ENCODE peak calls at places on chromosomes 16 and 17, in nine cellular contexts. E is progenitor cell of endocrine pancreas, Z is GM23338, M is mesothelial cell of epicardium, V is neural progenitor cell, X is stomach, A is HFFc6, I is SK-N-SH, H is tibial artery. T is an unnamed sample.

GRCh38 chr17:82213251-82214011 is 789 bp upstream of the CCDC57 start:
- DNase-seq in E (no peak), Z (peak; percentile 66), M (no peak), V (peak; percentile 66), X (no peak), A (peak; percentile 80), I (peak; percentile 97), H (no peak), T (peak; percentile 92)

GRCh38 chr16:65950211-65950610 is 416.3 kb upstream of the CDH5 start:
- DNase-seq in E (no peak), Z (no peak), M (no peak), V (no peak), X (no peak), A (no peak), I (no peak), H (no peak), T (peak; percentile 14)

GRCh38 chr17:19703776-19704371 is 12.5 kb downstream of the SLC47A2 start:
- DNase-seq in E (no peak), Z (peak; percentile 42), M (no peak), V (peak; percentile 45), X (peak; percentile 51), A (no peak), I (peak; percentile 72), H (no peak), T (no peak)

GRCh38 chr17:42675984-42676423 is 790 bp downstream of the PLEKHH3 start:
- DNase-seq in E (no peak), Z (peak; percentile 48), M (peak; percentile 77), V (no peak), X (peak; percentile 82), A (peak; percentile 56), I (peak; percentile 71), H (peak; percentile 50), T (peak; percentile 31)

GRCh38 chr16:84618428-84619102 is 687 bp upstream of the COTL1 start:
- DNase-seq in E (no peak), Z (peak; percentile 91), M (no peak), V (peak; percentile 78), X (no peak), A (peak; percentile 98), I (peak; percentile 63), H (no peak), T (peak; percentile 98)

GRCh38 chr16:8561496-8561895 is 28.8 kb downstream of the TMEM114 start:
- DNase-seq in E (no peak), Z (no peak), M (no peak), V (no peak), X (no peak), A (no peak), I (no peak), H (no peak), T (no peak)

GRCh38 chr16:58732545-58733247 is 1.4 kb downstream of the GOT2 start:
- DNase-seq in E (no peak), Z (peak; percentile 11), M (no peak), V (no peak), X (no peak), A (peak; percentile 14), I (no peak), H (no peak), T (peak; percentile 80)

GRCh38 chr16:29644338-29644857 is 18.6 kb upstream of the SPN start:
- DNase-seq in E (no peak), Z (no peak), M (no peak), V (no peak), X (no peak), A (no peak), I (no peak), H (no peak), T (no peak)

GRCh38 chr16:68948230-68948910 is 105.0 kb downstream of the TANGO6 start:
- DNase-seq in E (no peak), Z (no peak), M (no peak), V (no peak), X (no peak), A (no peak), I (no peak), H (no peak), T (peak; percentile 55)

GRCh38 chr16:56357291-56357764 is 68.0 kb downstream of the AMFR start:
- DNase-seq in E (no peak), Z (peak; percentile 8), M (peak; percentile 31), V (peak; percentile 29), X (peak; percentile 24), A (peak; percentile 53), I (peak; percentile 23), H (no peak), T (peak; percentile 42)

GRCh38 chr16:3713587-3714242 is 3.6 kb downstream of the TRAP1 start:
- DNase-seq in E (no peak), Z (no peak), M (no peak), V (no peak), X (no peak), A (no peak), I (no peak), H (no peak), T (no peak)

GRCh38 chr17:29959658-29960337 is 18.4 kb downstream of the EFCAB5 start:
- DNase-seq in E (no peak), Z (no peak), M (no peak), V (no peak), X (no peak), A (no peak), I (no peak), H (no peak), T (peak; percentile 25)

GRCh38 chr16:67397812-67398545 is 4.7 kb upstream of the TPPP3 start:
- DNase-seq in E (no peak), Z (no peak), M (no peak), V (no peak), X (no peak), A (no peak), I (no peak), H (no peak), T (no peak)
- TF ChIP-seq CTCF in E (no peak), Z (no peak), M (no peak), V (no peak), X (no peak), A (no peak), I (no peak), H (no peak), T (no peak)

GRCh38 chr17:34822007-34822737 is 139.1 kb downstream of the CCT6B start:
- DNase-seq in E (no peak), Z (no peak), M (no peak), V (no peak), X (no peak), A (no peak), I (peak; percentile 33), H (no peak), T (no peak)

GRCh38 chr17:34820166-34820920 is 140.9 kb downstream of the CCT6B start:
- DNase-seq in E (no peak), Z (peak; percentile 20), M (no peak), V (peak; percentile 37), X (no peak), A (no peak), I (no peak), H (no peak), T (no peak)

GRCh38 chr17:34825102-34825501 is 136.2 kb downstream of the CCT6B start:
- DNase-seq in E (no peak), Z (no peak), M (no peak), V (no peak), X (no peak), A (no peak), I (no peak), H (no peak), T (no peak)

GRCh38 chr17:34820922-34821321 is 140.3 kb downstream of the CCT6B start:
- DNase-seq in E (no peak), Z (no peak), M (no peak), V (no peak), X (no peak), A (no peak), I (peak; percentile 39), H (no peak), T (no peak)

DNA sequence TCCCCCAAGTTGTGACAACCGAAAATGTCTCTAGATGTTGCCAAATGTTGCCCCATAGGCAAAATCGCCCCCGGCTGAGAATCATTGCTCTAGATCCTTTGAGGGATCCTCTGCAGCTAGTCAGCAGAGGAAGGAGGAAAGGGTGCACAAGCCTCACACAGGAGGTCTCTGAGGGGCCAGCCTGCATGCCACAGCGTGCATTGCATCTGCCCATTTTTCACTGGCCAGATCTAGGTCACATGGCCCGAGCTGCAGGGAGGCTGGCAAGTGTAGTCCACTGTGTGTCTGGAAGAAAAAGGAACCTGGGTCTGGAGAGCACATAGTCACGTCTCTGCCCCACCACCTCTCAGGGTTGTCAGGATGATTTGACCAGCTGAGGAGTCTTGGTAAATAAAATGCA is 138.2 kb downstream of the CCT6B start:
- DNase-seq in E (no peak), Z (no peak), M (no peak), V (no peak), X (no peak), A (no peak), I (no peak), H (no peak), T (no peak)
- TF ChIP-seq CTCF in E (no peak), Z (no peak), M (no peak), V (no peak), X (no peak), A (no peak), I (no peak), H (no peak), T (no peak)

GRCh38 chr16:1055557-1055924 is 17.0 kb upstream of the SSTR5 start:
- DNase-seq in E (no peak), Z (no peak), M (no peak), V (no peak), X (no peak), A (no peak), I (no peak), H (no peak), T (no peak)

GRCh38 chr16:1058216-1058615 is 14.3 kb upstream of the SSTR5 start:
- DNase-seq in E (no peak), Z (no peak), M (no peak), V (no peak), X (no peak), A (no peak), I (no peak), H (no peak), T (no peak)

GRCh38 chr16:1056196-1056595 is 16.4 kb upstream of the SSTR5 start:
- DNase-seq in E (no peak), Z (no peak), M (no peak), V (no peak), X (no peak), A (no peak), I (no peak), H (no peak), T (no peak)

GRCh38 chr16:1059310-1059709 is 13.2 kb upstream of the SSTR5 start:
- DNase-seq in E (no peak), Z (no peak), M (no peak), V (no peak), X (no peak), A (no peak), I (no peak), H (no peak), T (no peak)

GRCh38 chr16:1057252-1057932 is 15.2 kb upstream of the SSTR5 start:
- DNase-seq in E (peak; percentile 72), Z (peak; percentile 65), M (peak; percentile 71), V (peak; percentile 64), X (peak; percentile 63), A (no peak), I (peak; percentile 87), H (no peak), T (peak; percentile 4)
- TF ChIP-seq CTCF in E (peak; percentile 95), Z (peak; percentile 78), M (peak; percentile 90), V (peak; percentile 89), X (peak; percentile 86), A (peak; percentile 93), I (peak; percentile 65), H (peak; percentile 92), T (peak; percentile 44)

DNA sequence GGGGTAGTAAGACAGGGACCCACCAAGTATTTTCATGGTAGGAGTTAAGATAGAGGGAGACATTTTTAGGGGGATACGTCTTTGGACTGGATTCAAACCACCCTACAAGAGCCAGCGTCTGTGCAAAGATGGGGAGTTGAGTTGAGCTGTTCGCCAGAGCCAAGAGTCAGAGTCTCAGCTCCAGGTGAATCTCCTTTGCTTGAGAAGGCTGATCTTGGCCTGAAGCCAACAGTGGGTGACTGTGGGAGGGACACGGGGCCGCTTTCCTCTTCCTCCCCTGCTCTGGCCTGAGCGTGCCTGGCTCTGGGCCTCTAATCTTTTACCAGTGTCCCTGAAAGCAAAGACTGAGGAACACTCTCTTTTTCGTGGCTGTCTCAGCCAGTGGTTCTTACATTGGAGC is 5.4 kb downstream of the TLE7 start:
- DNase-seq in E (no peak), Z (no peak), M (no peak), V (no peak), X (peak; percentile 21), A (no peak), I (no peak), H (no peak), T (no peak)
- TF ChIP-seq CTCF in E (no peak), Z (no peak), M (no peak), V (no peak), X (no peak), A (no peak), I (no peak), H (no peak), T (no peak)

T was measured in fibroblast of mammary gland.